ENCODE peak calls at places on chromosomes 11 and 22, in five cellular contexts. One of them, this sample, is unnamed.

GRCh38 chr11:47348859-47349258 is 3.6 kb downstream of the MYBPC3 start:
- DNase-seq in H1: no peak
- DNase-seq in mesenchymal stem cell: peak
- DNase-seq in trophoblast cell: no peak
- DNase-seq in neuronal stem cell: no peak
- DNase-seq in this sample: no peak

GRCh38 chr11:64476866-64477265 is 114.2 kb upstream of the SLC22A12 start:
- DNase-seq in neuronal stem cell: no peak
- DNase-seq in trophoblast cell: no peak
- DNase-seq in H1: no peak
- DNase-seq in mesenchymal stem cell: no peak
- DNase-seq in this sample: no peak

GRCh38 chr22:38947321-38948112 is 9.9 kb upstream of the APOBEC3A start:
- DNase-seq in trophoblast cell: peak
- DNase-seq in neuronal stem cell: peak
- DNase-seq in H1: no peak
- DNase-seq in mesenchymal stem cell: no peak
- DNase-seq in this sample: no peak

GRCh38 chr11:65651339-65651588 is 11.5 kb downstream of the RELA start:
- DNase-seq in H1: no peak
- DNase-seq in trophoblast cell: no peak
- DNase-seq in neuronal stem cell: no peak
- DNase-seq in mesenchymal stem cell: no peak
- DNase-seq in this sample: no peak

GRCh38 chr11:57248780-57249383 is 11.8 kb upstream of the APLNR start:
- DNase-seq in trophoblast cell: peak
- DNase-seq in neuronal stem cell: peak
- DNase-seq in mesenchymal stem cell: peak
- DNase-seq in H1: peak
- DNase-seq in this sample: peak

GRCh38 chr11:73760066-73760679 is 701 bp downstream of the RAB6A start:
- DNase-seq in H1: no peak
- DNase-seq in mesenchymal stem cell: peak
- DNase-seq in neuronal stem cell: no peak
- DNase-seq in trophoblast cell: no peak
- DNase-seq in this sample: peak

GRCh38 chr11:17014774-17015638 is 792 bp upstream of the PLEKHA7 start:
- DNase-seq in mesenchymal stem cell: peak
- DNase-seq in neuronal stem cell: peak
- DNase-seq in trophoblast cell: no peak
- DNase-seq in H1: no peak
- DNase-seq in this sample: peak

GRCh38 chr22:33519974-33520903 is 400.0 kb downstream of the LARGE1 start:
- DNase-seq in neuronal stem cell: no peak
- DNase-seq in trophoblast cell: no peak
- DNase-seq in mesenchymal stem cell: no peak
- DNase-seq in H1: no peak
- DNase-seq in this sample: no peak

GRCh38 chr11:102886999-102887398 is 12.2 kb upstream of the MMP12 start:
- DNase-seq in trophoblast cell: no peak
- DNase-seq in neuronal stem cell: no peak
- DNase-seq in H1: no peak
- DNase-seq in mesenchymal stem cell: no peak
- DNase-seq in this sample: no peak

GRCh38 chr22:39325392-39325932 is 6.0 kb upstream of the RPL3 start:
- DNase-seq in trophoblast cell: no peak
- DNase-seq in mesenchymal stem cell: peak
- DNase-seq in neuronal stem cell: no peak
- DNase-seq in H1: no peak
- DNase-seq in this sample: no peak

GRCh38 chr11:120746836-120747609 is 235.5 kb downstream of the GRIK4 start:
- DNase-seq in H1: no peak
- DNase-seq in neuronal stem cell: no peak
- DNase-seq in mesenchymal stem cell: no peak
- DNase-seq in trophoblast cell: no peak
- DNase-seq in this sample: no peak

GRCh38 chr11:65559535-65559934 is 1.4 kb upstream of the LTBP3 start:
- DNase-seq in trophoblast cell: no peak
- DNase-seq in H1: no peak
- DNase-seq in mesenchymal stem cell: no peak
- DNase-seq in neuronal stem cell: no peak
- DNase-seq in this sample: no peak

GRCh38 chr11:102046841-102047240 is 396 bp upstream of the CFAP300 start:
- DNase-seq in H1: no peak
- DNase-seq in neuronal stem cell: no peak
- DNase-seq in mesenchymal stem cell: peak
- DNase-seq in trophoblast cell: no peak
- DNase-seq in this sample: no peak

GRCh38 chr11:27300974-27301373 is 62.0 kb downstream of the CCDC34 start:
- DNase-seq in trophoblast cell: no peak
- DNase-seq in mesenchymal stem cell: no peak
- DNase-seq in H1: no peak
- DNase-seq in neuronal stem cell: no peak
- DNase-seq in this sample: no peak

GRCh38 chr11:102573851-102574250 is 43.3 kb upstream of the MMP7 start:
- DNase-seq in H1: no peak
- DNase-seq in neuronal stem cell: no peak
- DNase-seq in mesenchymal stem cell: peak
- DNase-seq in trophoblast cell: no peak
- DNase-seq in this sample: no peak

GRCh38 chr11:123458501-123458900 is 28.4 kb downstream of the GRAMD1B start:
- DNase-seq in mesenchymal stem cell: no peak
- DNase-seq in H1: no peak
- DNase-seq in trophoblast cell: no peak
- DNase-seq in neuronal stem cell: no peak
- DNase-seq in this sample: no peak

GRCh38 chr11:119683783-119684182 is 45.2 kb downstream of the NECTIN1 start:
- DNase-seq in H1: no peak
- DNase-seq in mesenchymal stem cell: no peak
- DNase-seq in neuronal stem cell: no peak
- DNase-seq in trophoblast cell: no peak
- DNase-seq in this sample: no peak

GRCh38 chr11:128420943-128421342 is 166.4 kb downstream of the ETS1 start:
- DNase-seq in mesenchymal stem cell: peak
- DNase-seq in neuronal stem cell: no peak
- DNase-seq in H1: no peak
- DNase-seq in trophoblast cell: no peak
- DNase-seq in this sample: no peak

GRCh38 chr11:111668980-111669379 is 66.7 kb downstream of the SIK2 start:
- DNase-seq in mesenchymal stem cell: no peak
- DNase-seq in trophoblast cell: no peak
- DNase-seq in neuronal stem cell: no peak
- DNase-seq in H1: no peak
- DNase-seq in this sample: no peak
- H2BK12ac ChIP-seq in mesenchymal stem cell: no peak
- H2BK12ac ChIP-seq in trophoblast cell: no peak
- H2BK12ac ChIP-seq in neuronal stem cell: no peak
- H2BK12ac ChIP-seq in H1: no peak
- H2BK12ac ChIP-seq in this sample: no peak

GRCh38 chr11:44609783-44610155 is 44.3 kb downstream of the CD82 start:
- DNase-seq in neuronal stem cell: no peak
- DNase-seq in mesenchymal stem cell: no peak
- DNase-seq in H1: no peak
- DNase-seq in trophoblast cell: no peak
- DNase-seq in this sample: no peak
- H3K14ac ChIP-seq in neuronal stem cell: no peak
- H3K14ac ChIP-seq in mesenchymal stem cell: no peak
- H3K14ac ChIP-seq in H1: no peak
- H3K14ac ChIP-seq in trophoblast cell: no peak
- H3K14ac ChIP-seq in this sample: no peak

GRCh38 chr11:316031-316701 is 2.3 kb downstream of the IFITM1 start:
- DNase-seq in neuronal stem cell: no peak
- DNase-seq in H1: no peak
- DNase-seq in mesenchymal stem cell: peak
- DNase-seq in trophoblast cell: no peak
- DNase-seq in this sample: peak

GRCh38 chr11:313304-313786 is 495 bp upstream of the IFITM1 start:
- DNase-seq in neuronal stem cell: no peak
- DNase-seq in mesenchymal stem cell: no peak
- DNase-seq in trophoblast cell: no peak
- DNase-seq in H1: no peak
- DNase-seq in this sample: no peak

GRCh38 chr11:313787-314547 is at the start of gene IFITM1:
- DNase-seq in neuronal stem cell: no peak
- DNase-seq in trophoblast cell: no peak
- DNase-seq in H1: no peak
- DNase-seq in mesenchymal stem cell: peak
- DNase-seq in this sample: no peak

GRCh38 chr11:315516-315994 is 1.7 kb downstream of the IFITM1 start:
- DNase-seq in neuronal stem cell: no peak
- DNase-seq in mesenchymal stem cell: no peak
- DNase-seq in H1: no peak
- DNase-seq in trophoblast cell: no peak
- DNase-seq in this sample: no peak

DNA sequence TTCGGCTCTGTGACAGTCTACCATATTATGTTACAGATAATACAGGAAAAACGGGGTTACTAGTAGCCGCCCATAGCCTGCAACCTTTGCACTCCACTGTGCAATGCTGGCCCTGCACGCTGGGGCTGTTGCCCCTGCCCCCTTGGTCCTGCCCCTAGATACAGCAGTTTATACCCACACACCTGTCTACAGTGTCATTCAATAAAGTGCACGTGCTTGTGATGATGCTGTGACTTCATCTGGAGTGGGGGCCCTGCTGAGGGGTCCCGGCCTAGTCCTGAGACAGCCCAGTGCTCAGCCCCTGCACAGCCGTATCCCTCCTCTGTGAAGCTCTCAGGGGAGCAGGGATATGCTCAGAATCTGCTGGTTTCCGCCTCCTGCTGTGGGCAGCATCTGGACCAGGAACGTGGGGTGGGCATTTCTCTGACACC is 1.2 kb downstream of the IFITM1 start:
- DNase-seq in trophoblast cell: no peak
- DNase-seq in H1: no peak
- DNase-seq in mesenchymal stem cell: peak
- DNase-seq in neuronal stem cell: no peak
- DNase-seq in this sample: no peak
- H2BK12ac ChIP-seq in trophoblast cell: no peak
- H2BK12ac ChIP-seq in H1: no peak
- H2BK12ac ChIP-seq in mesenchymal stem cell: peak
- H2BK12ac ChIP-seq in neuronal stem cell: peak
- H2BK12ac ChIP-seq in this sample: no peak

DNA sequence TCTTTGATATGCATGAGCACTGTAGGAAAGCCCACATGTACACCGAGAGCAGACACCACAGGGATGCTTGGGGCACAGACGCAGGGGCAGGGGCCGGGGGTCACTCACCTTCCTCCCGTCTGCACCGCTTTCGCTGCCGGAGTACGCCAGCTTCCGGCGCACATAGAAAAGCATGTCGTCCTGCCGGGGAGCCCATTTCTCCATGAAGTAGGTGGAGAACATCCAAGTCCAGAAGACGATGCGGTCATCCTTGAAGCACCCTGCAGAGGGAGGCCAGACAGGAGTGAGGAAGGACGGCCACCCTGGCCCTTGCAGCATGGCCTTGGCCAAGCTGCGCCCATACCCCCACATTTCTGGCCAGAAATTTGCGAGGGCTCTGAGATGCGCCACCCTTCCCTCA is 28.8 kb downstream of the KIAA0930 start:
- DNase-seq in H1: no peak
- DNase-seq in mesenchymal stem cell: no peak
- DNase-seq in neuronal stem cell: no peak
- DNase-seq in trophoblast cell: no peak
- DNase-seq in this sample: no peak
- H3K14ac ChIP-seq in H1: no peak
- H3K14ac ChIP-seq in mesenchymal stem cell: peak
- H3K14ac ChIP-seq in neuronal stem cell: no peak
- H3K14ac ChIP-seq in trophoblast cell: peak
- H3K14ac ChIP-seq in this sample: peak

DNA sequence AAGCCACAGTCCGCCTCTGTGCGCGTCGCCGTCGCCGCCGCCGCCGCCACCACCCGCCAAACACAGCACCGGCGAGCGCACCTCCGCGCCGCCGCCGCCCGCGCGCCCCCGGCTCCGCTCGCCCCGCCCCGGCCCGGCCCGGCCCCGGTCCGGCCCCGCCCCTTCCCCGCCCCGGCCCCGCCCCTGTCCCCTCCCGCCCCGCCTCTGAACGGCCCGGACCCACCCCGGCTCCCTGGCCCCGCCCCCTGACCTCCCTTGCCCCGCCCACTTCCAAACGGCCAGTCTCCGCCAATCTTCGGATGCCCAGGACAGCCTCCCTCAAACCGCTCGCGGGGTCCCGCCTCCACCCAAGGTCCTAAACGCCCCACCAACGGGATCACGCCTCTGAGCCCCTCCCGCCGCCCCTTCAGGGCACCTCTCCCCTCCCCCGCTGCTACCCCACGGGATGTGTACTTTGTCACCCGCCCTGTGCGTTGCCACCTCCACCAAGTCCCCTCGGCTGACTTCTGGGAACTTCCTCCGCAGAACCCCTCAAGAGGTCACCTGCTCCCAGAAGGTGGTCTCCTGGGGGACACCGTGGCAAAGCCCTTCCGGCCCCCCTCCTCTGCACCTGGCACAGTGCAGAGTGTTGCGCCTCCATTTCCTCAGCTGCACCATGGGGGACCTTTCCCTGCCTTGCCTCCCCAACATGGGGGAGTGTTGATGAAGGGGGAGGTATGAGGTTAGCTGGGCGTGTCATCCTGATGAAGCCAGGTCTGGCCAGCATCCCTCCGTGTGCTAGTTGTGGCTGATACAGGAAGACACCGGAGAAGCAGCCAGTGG is at the start of gene KIAA0930:
- DNase-seq in H1: no peak
- DNase-seq in trophoblast cell: no peak
- DNase-seq in mesenchymal stem cell: peak
- DNase-seq in neuronal stem cell: peak
- DNase-seq in this sample: peak
- H2BK12ac ChIP-seq in H1: no peak
- H2BK12ac ChIP-seq in trophoblast cell: peak
- H2BK12ac ChIP-seq in mesenchymal stem cell: peak
- H2BK12ac ChIP-seq in neuronal stem cell: no peak
- H2BK12ac ChIP-seq in this sample: no peak

DNA sequence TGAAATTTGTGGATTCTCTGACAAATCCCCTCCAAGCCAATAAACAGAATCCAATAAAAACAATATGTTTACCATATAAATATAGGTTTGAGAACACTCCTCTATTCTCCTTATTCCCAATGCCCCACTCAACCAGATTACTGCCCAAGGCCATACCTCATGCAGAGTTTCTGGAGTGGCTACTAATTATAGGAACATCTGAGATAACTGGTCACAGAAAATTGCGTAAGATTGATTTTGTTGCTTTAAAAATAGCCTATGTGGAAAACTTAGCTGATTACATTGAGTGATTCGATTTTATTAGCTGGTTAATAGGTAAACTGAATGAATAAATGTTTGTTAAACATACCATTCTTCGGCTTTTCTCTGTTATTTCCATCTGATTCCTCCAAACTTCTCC is 48.0 kb downstream of the ME3 start:
- DNase-seq in neuronal stem cell: no peak
- DNase-seq in trophoblast cell: no peak
- DNase-seq in H1: no peak
- DNase-seq in mesenchymal stem cell: peak
- DNase-seq in this sample: no peak
- H3K14ac ChIP-seq in neuronal stem cell: no peak
- H3K14ac ChIP-seq in trophoblast cell: no peak
- H3K14ac ChIP-seq in H1: no peak
- H3K14ac ChIP-seq in mesenchymal stem cell: no peak
- H3K14ac ChIP-seq in this sample: no peak